ENCODE peak calls at places on chromosome 19, in nine cellular contexts. I is M059J; P is mesenchymal stem cell; F is mesothelial cell of epicardium; E is EL; Z is midbrain; B is activated CD8-positive, alpha-beta T cell treated with anti-CD3 and anti-CD28 coated beads for 36 hours; N is NCI-H774; L is T-helper 9 cell. C is an unnamed sample.

GRCh38 chr19:17841810-17842662 is 5.7 kb downstream of the JAK3 start:
- DNase-seq in I (peak), P (peak), F (peak), E (peak), Z (peak), B (peak), N (peak), L (peak), C (no peak)

GRCh38 chr19:9586764-9587163 is 2.5 kb upstream of the ZNF121 start:
- DNase-seq in I (peak), P (peak), F (peak), E (peak), Z (peak), B (peak), N (peak), L (peak), C (peak)

GRCh38 chr19:44113784-44114390 is 688 bp downstream of the ZNF225 start:
- DNase-seq in I (peak), P (no peak), F (no peak), E (peak), Z (no peak), B (peak), N (no peak), L (no peak), C (no peak)

GRCh38 chr19:14496849-14497346 is 971 bp upstream of the GIPC1 start:
- DNase-seq in I (no peak), P (no peak), F (no peak), E (no peak), Z (no peak), B (no peak), N (no peak), L (no peak), C (no peak)

GRCh38 chr19:10936661-10937084 is 8.1 kb downstream of the TIMM29 start:
- DNase-seq in I (peak), P (peak), F (peak), E (peak), Z (peak), B (peak), N (peak), L (peak), C (peak)

GRCh38 chr19:43306097-43306496 is 36.8 kb upstream of the PSG9 start:
- DNase-seq in I (peak), P (no peak), F (no peak), E (peak), Z (no peak), B (no peak), N (no peak), L (no peak), C (no peak)

GRCh38 chr19:11035441-11036377 is 53.6 kb upstream of the LDLR start:
- DNase-seq in I (peak), P (peak), F (peak), E (peak), Z (peak), B (peak), N (peak), L (peak), C (peak)

GRCh38 chr19:19054315-19054938 is 9.4 kb upstream of the SLC25A42 start:
- DNase-seq in I (no peak), P (no peak), F (no peak), E (no peak), Z (no peak), B (no peak), N (no peak), L (no peak), C (no peak)

GRCh38 chr19:48513289-48514122 is 1.9 kb upstream of the LMTK3 start:
- DNase-seq in I (peak), P (peak), F (no peak), E (peak), Z (peak), B (peak), N (peak), L (peak), C (peak)

GRCh38 chr19:38370299-38370698 is 4.1 kb upstream of the PSMD8 start:
- DNase-seq in I (no peak), P (no peak), F (no peak), E (no peak), Z (no peak), B (no peak), N (no peak), L (no peak), C (no peak)

GRCh38 chr19:10568444-10568825 is 344 bp downstream of the CDKN2D start:
- DNase-seq in I (peak), P (peak), F (no peak), E (no peak), Z (no peak), B (peak), N (no peak), L (peak), C (no peak)